ENCODE peak calls at places on chromosomes 16 and 17, in five cellular contexts. D is GM23338, H is SK-N-SH, J is hepatocyte, P is HCT116. O is an unnamed sample.

GRCh38 chr17:38330941-38331411 is 12.8 kb downstream of the GPR179 start:
- DNase-seq in D (no peak), H (no peak), J (no peak), P (no peak), O (no peak)

GRCh38 chr16:70151941-70152509 is 21.6 kb upstream of the CLEC18C start:
- DNase-seq in D (no peak), H (no peak), J (peak; percentile 12), P (no peak), O (no peak)

GRCh38 chr17:50931003-50931878 is 65.1 kb upstream of the TOB1 start:
- DNase-seq in D (peak; percentile 90), H (peak; percentile 95), J (peak; percentile 91), P (no peak), O (peak; percentile 86)

GRCh38 chr17:46763416-46763815 is 55.1 kb downstream of the WNT3 start:
- DNase-seq in D (no peak), H (no peak), J (no peak), P (no peak), O (no peak)

GRCh38 chr17:57875109-57876022 is 25.5 kb upstream of the MRPS23 start:
- DNase-seq in D (peak; percentile 91), H (peak; percentile 70), J (peak; percentile 93), P (peak; percentile 90), O (peak; percentile 88)

GRCh38 chr16:2008631-2009301 is 855 bp downstream of the ZNF598 start:
- DNase-seq in D (no peak), H (peak; percentile 61), J (no peak), P (no peak), O (peak; percentile 34)

GRCh38 chr17:65953316-65954147 is 238.4 kb downstream of the CEP112 start:
- DNase-seq in D (peak; percentile 28), H (no peak), J (no peak), P (no peak), O (no peak)

GRCh38 chr17:59490259-59490658 is 75.2 kb upstream of the DHX40 start:
- DNase-seq in D (no peak), H (no peak), J (no peak), P (no peak), O (no peak)

GRCh38 chr16:73124665-73125064 is 76.7 kb upstream of the ZFHX3 start:
- DNase-seq in D (no peak), H (no peak), J (no peak), P (no peak), O (no peak)

GRCh38 chr17:68564415-68565111 is 36.6 kb downstream of the FAM20A start:
- DNase-seq in D (no peak), H (no peak), J (no peak), P (no peak), O (no peak)

GRCh38 chr17:7336240-7337175 is at the start of gene ACAP1:
- DNase-seq in D (peak; percentile 90), H (no peak), J (no peak), P (no peak), O (peak; percentile 70)

GRCh38 chr17:1873418-1873817 is 43.6 kb downstream of the RPA1 start:
- DNase-seq in D (no peak), H (no peak), J (no peak), P (no peak), O (no peak)

GRCh38 chr17:8326591-8327583 is 12.8 kb upstream of the ODF4 start:
- DNase-seq in D (peak; percentile 61), H (peak; percentile 79), J (peak; percentile 60), P (no peak), O (no peak)

GRCh38 chr16:2819179-2819938 is 2.3 kb downstream of the PRSS21 start:
- DNase-seq in D (no peak), H (no peak), J (no peak), P (no peak), O (no peak)

GRCh38 chr17:39727556-39727955 is 2.8 kb downstream of the MIEN1 start:
- DNase-seq in D (no peak), H (no peak), J (no peak), P (no peak), O (no peak)

GRCh38 chr16:82456683-82457082 is 170.1 kb upstream of the CDH13 start:
- DNase-seq in D (peak; percentile 82), H (peak; percentile 69), J (peak; percentile 86), P (peak; percentile 57), O (peak; percentile 39)

GRCh38 chr16:77789085-77789611 is 784 bp downstream of the VAT1L start:
- DNase-seq in D (peak; percentile 63), H (peak; percentile 47), J (peak; percentile 8), P (no peak), O (no peak)

GRCh38 chr17:69047368-69048263 is 13.1 kb downstream of the ABCA9 start:
- DNase-seq in D (no peak), H (no peak), J (peak; percentile 78), P (no peak), O (no peak)

GRCh38 chr16:65509172-65509571 is 387.3 kb upstream of the CDH11 start:
- DNase-seq in D (no peak), H (no peak), J (no peak), P (no peak), O (no peak)

GRCh38 chr16:65510850-65511249 is 389.0 kb upstream of the CDH11 start:
- DNase-seq in D (no peak), H (no peak), J (peak; percentile 28), P (no peak), O (no peak)

GRCh38 chr16:65515193-65515592 is 393.3 kb upstream of the CDH11 start:
- DNase-seq in D (no peak), H (no peak), J (no peak), P (no peak), O (no peak)

DNA sequence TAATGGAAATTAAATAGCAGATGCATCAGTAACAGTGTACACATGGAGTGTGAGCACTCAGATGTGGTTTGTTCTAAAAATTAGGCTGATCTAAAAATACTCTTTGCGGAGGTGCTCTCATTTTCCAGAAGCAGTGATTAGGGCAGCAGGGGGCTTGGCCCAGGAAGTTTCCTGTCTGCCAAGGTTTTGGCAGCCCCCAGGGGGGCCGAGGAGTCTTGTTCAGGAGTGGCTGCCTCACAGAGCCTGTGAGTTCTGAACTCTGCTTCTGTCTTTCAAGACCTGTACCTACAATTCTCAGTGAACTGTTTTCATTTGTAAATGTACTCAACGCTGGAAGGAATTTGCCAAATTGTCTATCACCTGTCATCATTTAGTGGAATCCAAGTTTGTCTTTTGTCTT is 388.4 kb upstream of the CDH11 start:
- DNase-seq in D (no peak), H (no peak), J (no peak), P (no peak), O (no peak)
- H3K9me2 ChIP-seq in D (peaks cover 30% of the 10 kb centered on the region), H (no peaks in the 10 kb centered on the region), J (no peaks in the 10 kb centered on the region), P (no peaks in the 10 kb centered on the region), O (no peaks in the 10 kb centered on the region)

DNA sequence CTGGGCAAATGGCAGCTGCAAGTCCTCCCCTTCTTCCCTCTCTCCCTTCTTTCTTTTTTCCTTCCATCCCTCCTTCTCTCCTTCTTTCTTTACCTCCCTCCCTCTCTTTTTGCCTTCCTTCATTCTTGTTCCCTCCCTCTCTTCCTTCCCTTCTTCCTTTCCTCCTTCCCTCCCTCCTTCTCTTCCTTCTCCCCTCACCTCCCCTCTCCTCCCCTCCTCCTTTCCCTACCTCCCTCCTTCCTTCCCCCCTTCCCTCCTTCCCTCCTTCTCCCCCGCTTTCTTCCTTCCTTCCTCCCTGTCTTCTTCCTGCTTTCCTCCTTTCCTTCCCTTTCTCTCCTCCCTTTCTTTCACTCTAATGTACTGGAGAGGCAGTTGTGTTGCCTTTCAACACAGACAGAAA is 110.8 kb upstream of the SALL1 start:
- DNase-seq in D (no peak), H (no peak), J (no peak), P (no peak), O (no peak)
- H3K9me2 ChIP-seq in D (peaks cover 22% of the 10 kb centered on the region), H (no peaks in the 10 kb centered on the region), J (no peaks in the 10 kb centered on the region), P (no peaks in the 10 kb centered on the region), O (no peaks in the 10 kb centered on the region)

GRCh38 chr17:72576289-72576759 is 455.5 kb downstream of the SOX9 start:
- DNase-seq in D (peak; percentile 72), H (no peak), J (no peak), P (no peak), O (no peak)

GRCh38 chr17:72579990-72580320 is 459.1 kb downstream of the SOX9 start:
- DNase-seq in D (no peak), H (no peak), J (no peak), P (no peak), O (no peak)

GRCh38 chr17:72575542-72576233 is 454.9 kb downstream of the SOX9 start:
- DNase-seq in D (peak; percentile 32), H (no peak), J (no peak), P (no peak), O (no peak)

GRCh38 chr17:72578817-72579470 is 458.1 kb downstream of the SOX9 start:
- DNase-seq in D (no peak), H (no peak), J (no peak), P (no peak), O (no peak)

DNA sequence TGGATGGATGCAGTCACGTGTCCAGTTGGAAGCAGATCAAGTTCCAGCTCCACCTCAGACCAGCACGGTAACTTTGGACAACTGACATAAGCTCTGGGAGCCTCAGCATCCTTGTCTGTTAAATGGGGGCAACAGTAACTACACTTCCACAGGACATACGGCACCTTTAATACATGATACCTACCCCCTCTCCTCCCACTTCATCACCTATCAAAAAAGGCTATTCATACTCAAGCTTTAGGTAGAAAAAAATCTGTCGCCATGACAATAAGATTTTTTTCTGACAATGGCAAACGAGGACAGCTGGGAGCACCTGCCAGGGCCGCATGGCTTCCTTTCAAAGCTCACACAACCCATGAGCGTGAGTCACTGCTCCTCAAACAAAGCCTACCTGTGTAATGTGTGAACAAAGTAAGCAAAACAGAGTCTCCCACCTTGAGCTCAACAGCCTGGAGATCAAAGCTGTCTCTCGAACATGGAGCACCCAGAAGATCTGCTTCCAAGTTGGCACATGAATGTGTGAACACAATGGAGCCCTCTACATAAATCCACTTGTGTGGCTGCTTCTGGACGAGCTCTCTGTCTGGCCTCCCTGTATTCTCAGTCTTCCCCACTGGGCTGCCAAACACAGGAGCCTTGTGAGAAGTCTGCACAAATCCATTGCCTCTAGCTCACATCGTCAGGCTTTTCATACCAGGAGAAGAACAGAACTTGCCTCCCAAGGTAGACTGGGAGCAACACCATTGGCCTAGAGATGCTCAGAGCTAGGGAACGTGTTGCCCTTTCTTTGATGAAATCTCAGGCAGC is 459.7 kb downstream of the SOX9 start:
- DNase-seq in D (no peak), H (no peak), J (peak; percentile 82), P (no peak), O (no peak)
- H3K9me2 ChIP-seq in D (no peaks in the 10 kb centered on the region), H (no peaks in the 10 kb centered on the region), J (no peaks in the 10 kb centered on the region), P (no peaks in the 10 kb centered on the region), O (no peaks in the 10 kb centered on the region)

GRCh38 chr17:41335747-41336146 is 14.9 kb downstream of the KRT33A start:
- DNase-seq in D (no peak), H (no peak), J (no peak), P (no peak), O (no peak)
- H3K9me2 ChIP-seq in D (no peaks in the 10 kb centered on the region), H (no peaks in the 10 kb centered on the region), J (no peaks in the 10 kb centered on the region), P (no peaks in the 10 kb centered on the region), O (no peaks in the 10 kb centered on the region)

DNA sequence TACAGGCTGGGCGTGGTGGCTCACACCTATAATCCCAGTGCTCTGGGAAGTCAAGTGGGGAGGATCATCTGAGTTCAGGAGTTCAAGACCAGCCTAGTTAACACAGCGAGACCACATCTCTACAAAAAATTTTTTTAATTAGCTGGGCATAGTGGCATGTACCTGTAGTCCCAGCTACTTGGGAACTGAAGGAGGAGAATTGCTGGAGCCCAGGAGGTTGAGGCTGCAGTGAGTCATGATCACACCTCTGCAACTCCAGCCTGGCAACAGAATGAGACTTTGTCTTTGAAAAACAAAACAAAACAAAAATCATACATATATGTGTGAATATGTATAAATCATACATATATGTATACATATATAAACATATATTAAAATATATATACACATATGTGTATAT is 54.1 kb upstream of the MARCHF10 start:
- DNase-seq in D (no peak), H (no peak), J (no peak), P (no peak), O (no peak)
- H3K9me2 ChIP-seq in D (no peaks in the 10 kb centered on the region), H (no peaks in the 10 kb centered on the region), J (no peaks in the 10 kb centered on the region), P (no peaks in the 10 kb centered on the region), O (no peaks in the 10 kb centered on the region)